ENCODE peak calls at places on chromosomes 13 and 19, in eight cellular contexts. T, V, U, M, P, L, Q and W are unnamed samples.
A peak's percentile ranks its signal among the peaks of the same experiment; 100 is the strongest.

GRCh38 chr19:47514151-47514868 is 553 bp downstream of the NAPA start:
- DNase-seq in T (no peak), V (no peak), U (no peak), M (no peak), P (no peak), L (no peak), Q (no peak), W (peak; percentile 22)

GRCh38 chr13:104171132-104171531 is 1104.9 kb upstream of the SLC10A2 start:
- DNase-seq in T (no peak), V (no peak), U (no peak), M (no peak), P (no peak), L (no peak), Q (no peak), W (no peak)

GRCh38 chr19:3699741-3700241 is 477 bp downstream of the PIP5K1C start:
- DNase-seq in T (no peak), V (no peak), U (no peak), M (no peak), P (peak; percentile 69), L (no peak), Q (no peak), W (no peak)

GRCh38 chr13:98494769-98495168 is 82.1 kb downstream of the STK24 start:
- DNase-seq in T (no peak), V (no peak), U (no peak), M (no peak), P (no peak), L (no peak), Q (no peak), W (no peak)

GRCh38 chr19:7676376-7676775 is 514 bp upstream of the MCEMP1 start:
- DNase-seq in T (no peak), V (no peak), U (no peak), M (no peak), P (no peak), L (no peak), Q (no peak), W (no peak)

GRCh38 chr19:15323496-15324235 is 8.7 kb downstream of the BRD4 start:
- DNase-seq in T (no peak), V (no peak), U (peak; percentile 84), M (no peak), P (no peak), L (peak; percentile 67), Q (peak; percentile 70), W (peak; percentile 86)

GRCh38 chr19:46716672-46717033 is 261 bp downstream of the PRKD2 start:
- DNase-seq in T (no peak), V (no peak), U (no peak), M (no peak), P (no peak), L (no peak), Q (no peak), W (no peak)

GRCh38 chr13:27790523-27790922 is 1.8 kb upstream of the GSX1 start:
- DNase-seq in T (no peak), V (no peak), U (no peak), M (no peak), P (no peak), L (no peak), Q (no peak), W (no peak)

GRCh38 chr13:98147521-98147920 is 4.6 kb downstream of the FARP1 start:
- DNase-seq in T (no peak), V (no peak), U (no peak), M (no peak), P (no peak), L (no peak), Q (no peak), W (no peak)

GRCh38 chr13:104389722-104390121 is 1323.5 kb upstream of the SLC10A2 start:
- DNase-seq in T (no peak), V (no peak), U (no peak), M (no peak), P (no peak), L (no peak), Q (no peak), W (peak; percentile 14)

GRCh38 chr19:12833747-12834417 is 497 bp downstream of the RTBDN start:
- DNase-seq in T (peak; percentile 20), V (no peak), U (no peak), M (no peak), P (peak; percentile 78), L (no peak), Q (peak; percentile 32), W (no peak)

GRCh38 chr13:111298214-111298975 is 22.0 kb upstream of the TEX29 start:
- DNase-seq in T (no peak), V (no peak), U (no peak), M (no peak), P (no peak), L (no peak), Q (no peak), W (no peak)

GRCh38 chr19:18167975-18168645 is 5.5 kb upstream of the IFI30 start:
- DNase-seq in T (no peak), V (no peak), U (peak; percentile 27), M (peak; percentile 49), P (peak; percentile 84), L (no peak), Q (no peak), W (peak; percentile 39)

GRCh38 chr13:53250272-53250875 is 221.8 kb downstream of the OLFM4 start:
- DNase-seq in T (peak; percentile 67), V (no peak), U (peak; percentile 70), M (no peak), P (no peak), L (no peak), Q (no peak), W (peak; percentile 70)

GRCh38 chr13:71968025-71968424 is 101.0 kb upstream of the DACH1 start:
- DNase-seq in T (no peak), V (no peak), U (no peak), M (no peak), P (no peak), L (no peak), Q (no peak), W (no peak)

GRCh38 chr19:17328517-17329060 is 6.1 kb downstream of the ANO8 start:
- DNase-seq in T (no peak), V (no peak), U (no peak), M (no peak), P (peak; percentile 79), L (no peak), Q (no peak), W (no peak)

GRCh38 chr19:7670150-7670784 is 1.4 kb downstream of the RETN start:
- DNase-seq in T (no peak), V (no peak), U (no peak), M (no peak), P (no peak), L (no peak), Q (no peak), W (no peak)

GRCh38 chr13:21615427-21615826 is 11.5 kb upstream of the MICU2 start:
- DNase-seq in T (no peak), V (no peak), U (no peak), M (no peak), P (no peak), L (no peak), Q (no peak), W (no peak)

GRCh38 chr13:111145071-111145470 is 30.0 kb downstream of the ARHGEF7 start:
- DNase-seq in T (no peak), V (no peak), U (no peak), M (no peak), P (no peak), L (no peak), Q (no peak), W (no peak)

GRCh38 chr13:110344320-110344719 is 37.2 kb downstream of the COL4A2 start:
- DNase-seq in T (no peak), V (no peak), U (no peak), M (no peak), P (no peak), L (peak; percentile 4), Q (no peak), W (no peak)

GRCh38 chr13:35744566-35745203 is 268.2 kb upstream of the MAB21L1 start:
- DNase-seq in T (no peak), V (no peak), U (peak; percentile 34), M (no peak), P (no peak), L (no peak), Q (no peak), W (no peak)

GRCh38 chr19:35226748-35227147 is 1.8 kb downstream of the FAM187B start:
- DNase-seq in T (no peak), V (no peak), U (no peak), M (no peak), P (no peak), L (peak; percentile 9), Q (no peak), W (no peak)

GRCh38 chr19:46393456-46394397 is 19.6 kb downstream of the CCDC8 start:
- DNase-seq in T (no peak), V (no peak), U (no peak), M (no peak), P (peak; percentile 45), L (no peak), Q (no peak), W (no peak)

GRCh38 chr19:14393303-14393702 is 12.1 kb downstream of the ADGRE5 start:
- DNase-seq in T (no peak), V (no peak), U (no peak), M (no peak), P (no peak), L (no peak), Q (no peak), W (no peak)

GRCh38 chr13:62556973-62557372 is 1141.3 kb upstream of the PCDH20 start:
- DNase-seq in T (no peak), V (no peak), U (no peak), M (no peak), P (no peak), L (no peak), Q (no peak), W (no peak)